ENCODE peak calls at places on chromosomes 5 and 9, in six cellular contexts. H is IMR-90, V is mesenchymal stem cell, P is H9, G is neuronal stem cell, R is H1. J is an unnamed sample.

GRCh38 chr5:56025303-56025885 is 30.6 kb upstream of the IL6ST start:
- DNase-seq in P (no peak), H (peak; percentile 21), V (peak; percentile 38), R (no peak), G (no peak), J (peak; percentile 76)

GRCh38 chr9:13324988-13325387 is 45.5 kb upstream of the MPDZ start:
- DNase-seq in P (no peak), H (no peak), R (no peak), V (no peak), G (no peak), J (no peak)

GRCh38 chr9:132169672-132170392 is 8.0 kb downstream of the NTNG2 start:
- DNase-seq in H (peak; percentile 51), G (peak; percentile 71), P (peak; percentile 86), R (peak; percentile 91), V (peak; percentile 38), J (no peak)

GRCh38 chr5:147400076-147400809 is 109.6 kb downstream of the DPYSL3 start:
- DNase-seq in H (no peak), V (peak; percentile 20), G (no peak), R (no peak), P (no peak), J (no peak)

GRCh38 chr5:171965740-171966139 is 40.7 kb downstream of the FBXW11 start:
- DNase-seq in P (no peak), H (no peak), G (no peak), R (no peak), V (no peak), J (no peak)

GRCh38 chr5:61029456-61030162 is 84.6 kb downstream of the NDUFAF2 start:
- DNase-seq in P (no peak), H (no peak), R (no peak), V (no peak), G (no peak), J (no peak)

GRCh38 chr9:7770102-7770501 is 29.5 kb downstream of the DMAC1 start:
- DNase-seq in R (no peak), H (no peak), G (no peak), V (no peak), P (no peak), J (no peak)

GRCh38 chr9:105332471-105332870 is 88.0 kb downstream of the SLC44A1 start:
- DNase-seq in R (no peak), G (no peak), H (peak; percentile 44), P (no peak), V (no peak), J (no peak)

GRCh38 chr5:82939326-82939725 is 137.9 kb downstream of the TMEM167A start:
- DNase-seq in G (no peak), P (no peak), V (no peak), H (no peak), R (no peak), J (no peak)

GRCh38 chr5:61342066-61342465 is 10.0 kb downstream of the ZSWIM6 start:
- DNase-seq in R (no peak), G (no peak), H (peak; percentile 70), V (peak; percentile 75), P (no peak), J (peak; percentile 76)

GRCh38 chr5:143006511-143006910 is 236.3 kb downstream of the ARHGAP26 start:
- DNase-seq in H (no peak), G (no peak), V (no peak), R (no peak), P (no peak), J (no peak)

GRCh38 chr9:98998441-98999151 is 54.9 kb downstream of the COL15A1 start:
- DNase-seq in H (peak; percentile 56), V (peak; percentile 66), P (peak; percentile 89), R (peak; percentile 97), G (peak; percentile 62), J (peak; percentile 46)

GRCh38 chr5:123496892-123497291 is 15.1 kb upstream of the CSNK1G3 start:
- DNase-seq in V (no peak), G (no peak), H (peak; percentile 46), P (no peak), R (no peak), J (no peak)

GRCh38 chr5:151745071-151745705 is 13.2 kb downstream of the ATOX1 start:
- DNase-seq in H (peak; percentile 81), R (no peak), P (no peak), G (no peak), V (peak; percentile 89), J (peak; percentile 30)

GRCh38 chr5:140570058-140570457 is 5.4 kb downstream of the SLC35A4 start:
- DNase-seq in H (no peak), R (no peak), P (no peak), G (no peak), V (no peak), J (no peak)

GRCh38 chr5:154236-154635 is 37.1 kb upstream of the LRRC14B start:
- DNase-seq in P (no peak), R (peak; percentile 41), V (no peak), G (peak; percentile 24), H (no peak), J (no peak)

GRCh38 chr9:5493597-5494511 is 16.5 kb upstream of the PDCD1LG2 start:
- DNase-seq in P (no peak), H (peak; percentile 92), V (peak; percentile 66), R (no peak), G (no peak), J (no peak)

GRCh38 chr9:124797343-124798103 is 20.6 kb downstream of the OLFML2A start:
- DNase-seq in H (peak; percentile 11), P (no peak), R (no peak), V (no peak), G (no peak), J (no peak)

GRCh38 chr9:31393240-31393639 is 991.2 kb upstream of the ACO1 start:
- DNase-seq in R (no peak), H (no peak), V (no peak), P (no peak), G (no peak), J (no peak)

GRCh38 chr9:124296094-124296493 is 38.3 kb downstream of the NEK6 start:
- DNase-seq in P (no peak), V (no peak), G (no peak), H (no peak), R (no peak), J (no peak)

GRCh38 chr9:34001308-34001707 is 47.4 kb downstream of the UBAP2 start:
- DNase-seq in P (no peak), H (no peak), V (no peak), G (no peak), R (no peak), J (no peak)

GRCh38 chr9:28808042-28808441 is 1234.8 kb upstream of the C9orf72 start:
- DNase-seq in R (no peak), V (peak; percentile 87), H (no peak), G (no peak), P (no peak), J (peak; percentile 62)

GRCh38 chr5:124700333-124700732 is 46.1 kb downstream of the ZNF608 start:
- DNase-seq in H (no peak), P (no peak), V (no peak), R (no peak), G (no peak), J (no peak)

GRCh38 chr5:124698774-124699173 is 47.7 kb downstream of the ZNF608 start:
- DNase-seq in H (peak; percentile 58), V (peak; percentile 77), G (no peak), R (no peak), P (no peak), J (no peak)

GRCh38 chr5:124701873-124702272 is 44.6 kb downstream of the ZNF608 start:
- DNase-seq in G (no peak), R (no peak), H (no peak), V (no peak), P (no peak), J (no peak)

GRCh38 chr5:124702442-124703024 is 43.9 kb downstream of the ZNF608 start:
- DNase-seq in R (no peak), G (no peak), P (no peak), H (no peak), V (no peak), J (no peak)

DNA sequence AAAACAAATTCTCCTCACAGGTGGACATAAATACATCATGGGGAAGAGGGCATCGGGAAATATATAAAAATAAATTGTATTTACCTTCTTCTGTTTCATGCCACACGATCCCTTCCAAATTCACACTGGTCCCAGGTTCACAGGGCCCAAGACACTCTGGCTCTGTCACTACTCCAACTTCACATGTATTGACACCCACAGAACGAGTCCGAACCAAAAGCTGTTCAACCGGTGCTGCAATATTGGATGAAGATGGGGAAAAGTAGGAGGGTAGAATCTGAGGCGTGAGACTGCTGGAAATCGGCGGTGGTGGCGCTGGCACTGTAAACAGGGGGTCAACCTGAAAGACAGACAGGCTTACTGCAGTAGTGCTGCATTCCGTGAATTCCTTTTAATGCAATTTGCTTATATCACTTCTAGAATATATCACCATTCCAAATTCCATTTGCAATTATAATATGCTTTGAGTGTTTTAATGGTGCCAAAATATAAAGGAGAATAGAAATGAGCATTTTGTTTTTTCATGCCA is 45.4 kb downstream of the ZNF608 start:
- DNase-seq in V (no peak), G (no peak), R (no peak), P (no peak), H (no peak), J (no peak)
- H4K91ac ChIP-seq in V (no peak overlapping the region), G (no peak overlapping the region), R (no peak overlapping the region), P (no peak overlapping the region), H (no peak overlapping the region), J (no peak overlapping the region)

DNA sequence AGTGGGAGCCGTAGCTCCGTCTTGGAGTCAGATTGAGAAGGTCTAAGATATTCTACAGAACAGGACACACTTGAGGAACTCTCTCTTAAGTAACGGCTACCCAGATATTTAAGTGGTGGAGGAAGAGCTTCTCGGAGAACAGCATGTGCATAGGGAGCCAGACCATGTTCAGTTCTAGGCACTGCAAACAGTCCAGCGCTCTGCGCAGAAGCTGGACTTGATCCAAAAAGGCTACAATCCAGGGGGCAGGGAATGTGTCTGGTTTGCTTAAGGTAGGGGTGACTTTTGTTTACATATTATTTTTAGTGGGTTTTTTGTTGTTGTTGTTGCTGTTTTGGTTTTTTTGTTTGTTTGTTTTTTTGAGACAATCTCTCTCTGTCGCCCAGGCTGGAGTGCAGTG is 16.8 kb upstream of the CCL28 start:
- DNase-seq in V (no peak), G (no peak), R (no peak), P (no peak), H (no peak), J (no peak)
- H2AK5ac ChIP-seq in V (peak overlapping the region; percentile 1), G (no peak overlapping the region), R (no peak overlapping the region), P (no peak overlapping the region), H (no peak overlapping the region), J (no peak overlapping the region)

DNA sequence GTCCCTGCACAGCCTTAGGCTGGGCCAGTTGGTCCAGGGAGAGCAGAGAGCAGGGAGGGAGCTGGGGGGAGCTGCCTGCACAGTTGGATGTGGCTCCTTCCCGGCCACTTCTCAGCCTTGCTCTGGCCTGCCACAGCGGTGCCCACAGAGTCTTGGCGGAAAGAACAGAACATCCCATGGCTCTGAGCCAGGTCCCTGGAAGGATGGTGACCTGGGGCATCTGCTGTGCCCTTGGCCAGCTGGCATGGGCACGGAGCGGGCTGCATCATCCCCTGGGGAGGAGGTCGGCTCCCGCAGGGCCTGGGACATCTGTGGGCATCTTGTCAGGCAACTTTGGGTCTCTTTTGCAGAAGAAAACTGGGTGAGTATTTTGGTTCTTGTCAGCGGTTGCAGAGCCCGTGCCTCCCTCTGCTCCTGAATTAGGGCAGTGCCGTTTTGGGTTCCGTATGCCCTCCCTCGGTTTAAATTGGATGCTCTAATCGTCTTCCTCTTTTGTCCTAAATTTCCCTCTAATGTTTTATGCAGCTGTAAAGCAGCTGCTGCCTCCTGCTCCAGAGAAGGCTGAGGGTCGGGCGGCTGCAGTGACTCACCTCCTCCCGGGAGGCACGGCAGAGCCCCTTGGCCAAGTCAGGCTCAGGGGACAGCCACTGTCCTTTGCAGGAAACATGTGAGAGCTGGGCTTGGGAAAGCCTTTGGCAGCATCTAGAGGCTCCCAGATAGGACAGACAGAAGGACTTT is 10.5 kb upstream of the NACC2 start:
- DNase-seq in R (no peak), G (no peak), P (peak; percentile 35), V (peak; percentile 67), H (peak; percentile 47), J (no peak)
- H3K27ac ChIP-seq in R (no peak overlapping the region), G (no peak overlapping the region), P (no peak overlapping the region), V (no peak overlapping the region), H (no peak overlapping the region), J (no peak overlapping the region)

GRCh38 chr9:630817-631216 is 210.7 kb upstream of the DMRT1 start:
- DNase-seq in H (peak; percentile 17), R (no peak), P (no peak), G (no peak), V (no peak), J (no peak)
- H4K91ac ChIP-seq in H (no peak overlapping the region), R (no peak overlapping the region), P (no peak overlapping the region), G (no peak overlapping the region), V (no peak overlapping the region), J (no peak overlapping the region)